ENCODE peak calls at places on chromosome 20, in four cellular contexts. One of them, this sample, is unnamed.

GRCh38 chr20:61948586-61949362 is 116.9 kb downstream of the TAF4 start:
- DNase-seq in GM12878: no peak
- DNase-seq in K562: no peak
- DNase-seq in HepG2: no peak
- DNase-seq in this sample: no peak

GRCh38 chr20:53631909-53632662 is 38.4 kb upstream of the ZNF217 start:
- DNase-seq in GM12878: no peak
- DNase-seq in K562: no peak
- DNase-seq in HepG2: no peak
- DNase-seq in this sample: no peak

GRCh38 chr20:50347568-50347981 is 156.9 kb downstream of the CEBPB start:
- DNase-seq in GM12878: no peak
- DNase-seq in K562: no peak
- DNase-seq in HepG2: no peak
- DNase-seq in this sample: no peak

GRCh38 chr20:16539280-16539679 is 34.0 kb downstream of the KIF16B start:
- DNase-seq in GM12878: no peak
- DNase-seq in K562: no peak
- DNase-seq in HepG2: no peak
- DNase-seq in this sample: no peak

GRCh38 chr20:16308754-16309153 is 264.5 kb downstream of the KIF16B start:
- DNase-seq in GM12878: no peak
- DNase-seq in K562: no peak
- DNase-seq in HepG2: no peak
- DNase-seq in this sample: no peak

GRCh38 chr20:855466-856360 is 22.2 kb downstream of the FAM110A start:
- DNase-seq in GM12878: no peak
- DNase-seq in K562: no peak
- DNase-seq in HepG2: no peak
- DNase-seq in this sample: no peak

GRCh38 chr20:16562259-16562658 is 11.0 kb downstream of the KIF16B start:
- DNase-seq in GM12878: no peak
- DNase-seq in K562: no peak
- DNase-seq in HepG2: no peak
- DNase-seq in this sample: no peak

GRCh38 chr20:59984551-59984950 is 26.3 kb downstream of the CDH26 start:
- DNase-seq in GM12878: no peak
- DNase-seq in K562: no peak
- DNase-seq in HepG2: no peak
- DNase-seq in this sample: no peak

GRCh38 chr20:23255658-23256385 is 94.8 kb upstream of the NXT1 start:
- DNase-seq in GM12878: no peak
- DNase-seq in K562: no peak
- DNase-seq in HepG2: no peak
- DNase-seq in this sample: no peak

GRCh38 chr20:689348-689747 is 13.7 kb upstream of the SCRT2 start:
- DNase-seq in GM12878: no peak
- DNase-seq in K562: no peak
- DNase-seq in HepG2: no peak
- DNase-seq in this sample: no peak

GRCh38 chr20:3808141-3808479 is 12.0 kb downstream of the CDC25B start:
- DNase-seq in GM12878: no peak
- DNase-seq in K562: no peak
- DNase-seq in HepG2: peak
- DNase-seq in this sample: no peak

GRCh38 chr20:22452442-22453011 is 131.8 kb downstream of the FOXA2 start:
- DNase-seq in GM12878: no peak
- DNase-seq in K562: no peak
- DNase-seq in HepG2: peak
- DNase-seq in this sample: no peak

GRCh38 chr20:22560817-22561216 is 23.6 kb downstream of the FOXA2 start:
- DNase-seq in GM12878: no peak
- DNase-seq in K562: no peak
- DNase-seq in HepG2: no peak
- DNase-seq in this sample: no peak

GRCh38 chr20:13212750-13213149 is 8.3 kb upstream of the ISM1 start:
- DNase-seq in GM12878: no peak
- DNase-seq in K562: no peak
- DNase-seq in HepG2: no peak
- DNase-seq in this sample: no peak
- TF ChIP-seq FOXM1 in GM12878: no peak
- TF ChIP-seq FOXM1 in K562: no peak
- TF ChIP-seq FOXM1 in HepG2: no peak
- TF ChIP-seq FOXM1 in this sample: no peak

DNA sequence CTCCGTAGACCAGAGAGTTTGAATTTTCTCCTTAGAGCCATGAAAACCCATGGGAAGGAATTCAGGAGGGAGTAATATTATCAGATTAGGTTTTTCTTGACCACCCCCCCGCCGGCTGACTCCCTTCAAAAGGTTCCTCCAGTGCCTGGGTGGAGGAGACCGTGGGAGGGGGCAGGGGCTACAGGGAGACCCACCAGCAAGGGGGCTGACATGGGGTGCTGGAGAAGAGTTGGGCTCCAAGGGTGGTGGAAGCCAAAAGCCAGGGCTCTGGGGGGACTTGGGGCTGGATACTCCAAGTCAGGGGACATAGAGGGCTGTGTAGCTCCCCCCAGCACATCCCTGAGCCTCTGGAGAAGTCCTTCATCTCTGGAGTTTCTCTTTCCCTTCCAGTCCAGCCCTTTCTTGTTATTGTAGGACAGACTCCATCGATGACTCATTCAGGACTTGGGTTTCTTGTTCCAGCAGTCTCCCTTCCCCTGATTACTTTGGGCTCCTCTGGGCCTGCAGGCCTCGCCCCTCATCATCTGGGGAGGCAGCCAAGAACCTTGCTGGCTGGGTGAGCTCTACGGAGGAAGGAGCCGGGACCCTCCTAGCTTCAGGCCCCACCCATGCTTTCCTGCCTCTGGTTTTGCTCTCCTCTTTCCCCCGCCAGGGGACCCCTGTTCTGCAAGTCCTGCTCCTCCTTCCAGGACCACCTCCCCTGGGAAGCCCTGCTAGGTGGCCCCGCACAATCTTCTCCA is 10.5 kb upstream of the KIAA1755 start:
- DNase-seq in GM12878: no peak
- DNase-seq in K562: no peak
- DNase-seq in HepG2: no peak
- DNase-seq in this sample: no peak
- TF ChIP-seq FOXK2 in GM12878: no peak
- TF ChIP-seq FOXK2 in K562: no peak
- TF ChIP-seq FOXK2 in HepG2: no peak
- TF ChIP-seq FOXK2 in this sample: no peak

GRCh38 chr20:46151936-46152335 is 33.8 kb downstream of the CD40 start:
- DNase-seq in GM12878: no peak
- DNase-seq in K562: peak
- DNase-seq in HepG2: peak
- DNase-seq in this sample: peak

GRCh38 chr20:46150982-46151381 is 32.9 kb downstream of the CD40 start:
- DNase-seq in GM12878: no peak
- DNase-seq in K562: no peak
- DNase-seq in HepG2: no peak
- DNase-seq in this sample: no peak

GRCh38 chr20:46145646-46146045 is 27.5 kb downstream of the CD40 start:
- DNase-seq in GM12878: no peak
- DNase-seq in K562: no peak
- DNase-seq in HepG2: no peak
- DNase-seq in this sample: no peak

GRCh38 chr20:46144626-46145025 is 26.5 kb downstream of the CD40 start:
- DNase-seq in GM12878: no peak
- DNase-seq in K562: no peak
- DNase-seq in HepG2: no peak
- DNase-seq in this sample: no peak

DNA sequence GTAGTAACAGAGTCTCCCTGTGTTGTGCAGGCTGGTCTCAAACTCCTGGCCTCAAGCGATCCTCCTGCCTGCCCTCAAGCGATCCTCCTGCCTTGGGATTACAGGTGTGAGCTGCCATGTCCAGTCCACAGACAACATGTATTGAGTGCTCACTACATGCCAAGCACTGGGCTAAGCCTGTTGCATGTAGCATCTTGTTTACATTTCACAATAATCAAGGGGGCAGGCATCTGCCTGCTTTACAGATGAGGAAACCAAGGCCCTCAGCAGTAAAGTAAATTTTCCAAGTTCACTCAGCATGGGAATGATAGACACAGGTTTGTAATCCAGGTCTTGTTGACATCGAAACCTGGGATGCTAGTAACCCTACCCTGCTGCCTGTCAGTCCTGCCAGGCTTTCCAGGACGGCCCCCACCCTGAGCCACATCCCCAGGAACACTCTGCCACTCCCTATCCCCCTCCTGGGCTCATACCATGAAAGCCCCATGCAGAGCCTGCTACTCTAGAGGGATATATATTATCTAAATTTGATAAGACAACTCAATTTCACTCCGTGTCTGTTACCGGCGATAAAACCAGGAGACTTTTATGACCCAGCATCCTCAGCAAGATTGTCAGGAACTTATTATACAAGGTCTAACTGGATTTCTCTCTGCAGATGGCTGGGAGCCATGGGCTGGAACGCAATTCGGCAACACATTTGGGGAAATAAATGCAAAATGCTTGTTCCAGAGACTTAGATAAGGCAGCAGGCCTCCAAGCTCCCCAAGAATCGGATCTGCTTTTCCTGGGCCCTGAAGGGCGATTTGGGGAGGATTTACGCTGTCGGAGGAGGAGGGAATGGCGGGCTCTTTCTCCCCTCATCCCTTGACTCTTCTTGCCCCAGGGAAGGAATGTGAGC is 30.4 kb downstream of the CD40 start:
- DNase-seq in GM12878: no peak
- DNase-seq in K562: no peak
- DNase-seq in HepG2: no peak
- DNase-seq in this sample: no peak
- TF ChIP-seq SP1 in GM12878: no peak
- TF ChIP-seq SP1 in K562: no peak
- TF ChIP-seq SP1 in HepG2: no peak
- TF ChIP-seq SP1 in this sample: no peak

GRCh38 chr20:57727863-57728262 is 18.0 kb upstream of the PMEPA1 start:
- DNase-seq in GM12878: no peak
- DNase-seq in K562: no peak
- DNase-seq in HepG2: no peak
- DNase-seq in this sample: no peak

GRCh38 chr20:57719951-57720350 is 10.1 kb upstream of the PMEPA1 start:
- DNase-seq in GM12878: no peak
- DNase-seq in K562: no peak
- DNase-seq in HepG2: no peak
- DNase-seq in this sample: no peak

GRCh38 chr20:57718490-57719009 is 8.7 kb upstream of the PMEPA1 start:
- DNase-seq in GM12878: peak
- DNase-seq in K562: peak
- DNase-seq in HepG2: peak
- DNase-seq in this sample: peak

GRCh38 chr20:57724610-57725405 is 15.0 kb upstream of the PMEPA1 start:
- DNase-seq in GM12878: no peak
- DNase-seq in K562: no peak
- DNase-seq in HepG2: no peak
- DNase-seq in this sample: no peak

DNA sequence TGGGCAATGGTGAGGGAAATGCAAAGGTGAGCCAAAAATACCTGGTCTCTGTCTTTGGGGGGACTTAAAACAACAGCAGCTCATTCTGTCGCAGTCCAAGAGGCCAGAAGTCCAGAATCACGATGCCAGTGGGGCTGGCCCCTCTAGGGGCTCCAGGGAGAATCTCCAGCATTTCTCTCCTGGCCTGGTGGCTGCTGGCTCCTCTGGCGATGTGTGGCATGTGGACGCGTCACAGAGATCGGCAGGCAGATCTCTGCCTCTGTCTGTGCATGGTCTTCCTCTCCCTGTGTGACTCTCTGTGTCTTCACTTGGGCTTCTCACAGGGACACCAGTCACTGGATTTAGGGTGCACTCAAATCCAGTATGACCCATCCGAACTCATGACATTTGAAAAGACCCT is 14.0 kb upstream of the PMEPA1 start:
- DNase-seq in GM12878: no peak
- DNase-seq in K562: no peak
- DNase-seq in HepG2: no peak
- DNase-seq in this sample: no peak
- TF ChIP-seq FOXM1 in GM12878: no peak
- TF ChIP-seq FOXM1 in K562: no peak
- TF ChIP-seq FOXM1 in HepG2: no peak
- TF ChIP-seq FOXM1 in this sample: no peak